ENCODE peak calls at places on chromosomes 12 and 14, in six cellular contexts. A, O, Y, F, S and X are unnamed samples.

GRCh38 chr14:40623641-40624040 is 983.0 kb upstream of the LRFN5 start:
- DNase-seq in O (no peak), Y (no peak), S (no peak), F (no peak), A (no peak), X (no peak)

GRCh38 chr14:89429206-89430091 is 12.4 kb upstream of the FOXN3 start:
- DNase-seq in Y (no peak), S (no peak), A (peak), O (peak), F (no peak), X (peak)

GRCh38 chr12:31629756-31630732 is 29.4 kb upstream of the ETFBKMT start:
- DNase-seq in A (no peak), F (no peak), S (peak), Y (no peak), O (no peak), X (no peak)

GRCh38 chr14:94392510-94392935 is 4.1 kb upstream of the SERPINA1 start:
- DNase-seq in A (peak), S (peak), O (no peak), F (no peak), Y (no peak), X (no peak)

GRCh38 chr12:54463034-54463433 is 10.4 kb downstream of the GTSF1 start:
- DNase-seq in S (peak), A (peak), O (no peak), F (no peak), Y (no peak), X (no peak)

GRCh38 chr14:105180598-105181528 is at the start of gene NUDT14:
- DNase-seq in Y (no peak), F (peak), S (no peak), A (peak), O (peak), X (peak)

GRCh38 chr12:77402726-77403125 is 337.4 kb upstream of the E2F7 start:
- DNase-seq in F (no peak), S (peak), Y (no peak), A (no peak), O (no peak), X (no peak)

GRCh38 chr12:105341010-105341409 is 10.5 kb downstream of the C12orf75 start:
- DNase-seq in Y (no peak), S (peak), F (no peak), O (no peak), A (peak), X (no peak)

GRCh38 chr14:65228436-65228835 is 126.1 kb upstream of the MAX start:
- DNase-seq in F (no peak), O (no peak), S (no peak), A (no peak), Y (no peak), X (no peak)

GRCh38 chr14:75042040-75042439 is 9.2 kb downstream of the MLH3 start:
- DNase-seq in A (no peak), Y (no peak), O (no peak), F (no peak), S (peak), X (peak)

GRCh38 chr14:75343914-75344313 is 65.3 kb downstream of the FOS start:
- DNase-seq in S (peak), O (no peak), F (no peak), A (peak), Y (no peak), X (no peak)

GRCh38 chr14:91138511-91139359 is 24.9 kb downstream of the DGLUCY start:
- DNase-seq in S (peak), O (peak), F (no peak), Y (peak), A (no peak), X (peak)

GRCh38 chr14:105411985-105412767 is 7.5 kb upstream of the MTA1 start:
- DNase-seq in F (no peak), A (no peak), Y (no peak), S (no peak), O (no peak), X (no peak)

GRCh38 chr12:116215021-116215420 is 62.5 kb downstream of the MED13L start:
- DNase-seq in O (no peak), A (no peak), F (no peak), S (no peak), Y (no peak), X (no peak)

GRCh38 chr12:92673756-92674155 is 29.0 kb upstream of the PLEKHG7 start:
- DNase-seq in F (no peak), O (no peak), S (no peak), Y (no peak), A (no peak), X (no peak)

GRCh38 chr12:128817115-128818015 is 6.4 kb downstream of the SLC15A4 start:
- DNase-seq in O (peak), A (no peak), Y (no peak), F (peak), S (peak), X (peak)

GRCh38 chr14:70955543-70956480 is 48.6 kb downstream of the PCNX1 start:
- DNase-seq in O (no peak), Y (no peak), F (no peak), A (peak), S (peak), X (peak)

GRCh38 chr14:78902010-78902623 is 731.9 kb downstream of the NRXN3 start:
- DNase-seq in S (peak), O (no peak), A (peak), Y (peak), F (peak), X (peak)

GRCh38 chr12:130051900-130052299 is 110.4 kb upstream of the FZD10 start:
- DNase-seq in A (no peak), O (no peak), F (no peak), S (no peak), Y (no peak), X (no peak)

GRCh38 chr14:92316937-92317336 is 6.0 kb upstream of the SLC24A4 start:
- DNase-seq in O (no peak), A (no peak), F (no peak), S (no peak), Y (no peak), X (no peak)

GRCh38 chr14:81344461-81345160 is 55.5 kb downstream of the STON2 start:
- DNase-seq in O (no peak), Y (no peak), S (no peak), A (no peak), F (no peak), X (no peak)

GRCh38 chr12:100168562-100168961 is 25.9 kb upstream of the BLTP3B start:
- DNase-seq in S (no peak), A (no peak), O (no peak), F (no peak), Y (no peak), X (no peak)

GRCh38 chr12:64181504-64182291 is 40.4 kb downstream of the KICS2 start:
- DNase-seq in A (peak), S (peak), Y (no peak), O (peak), F (peak), X (peak)

GRCh38 chr12:49588761-49589516 is 16.5 kb downstream of the FAM186B start:
- DNase-seq in Y (no peak), S (peak), O (no peak), F (no peak), A (no peak), X (no peak)

GRCh38 chr14:71423481-71423880 is 508.7 kb upstream of the RGS6 start:
- DNase-seq in O (no peak), F (no peak), A (no peak), S (peak), Y (no peak), X (no peak)

GRCh38 chr14:89681086-89682018 is 264.3 kb upstream of the FOXN3 start:
- DNase-seq in S (no peak), A (no peak), F (no peak), O (no peak), Y (peak), X (no peak)

GRCh38 chr12:20040844-20041243 is 327.5 kb upstream of the PDE3A start:
- DNase-seq in F (no peak), O (no peak), S (no peak), Y (no peak), A (no peak), X (no peak)

GRCh38 chr14:60164717-60165546 is at the start of gene DHRS7:
- DNase-seq in Y (peak), F (peak), A (peak), O (peak), S (peak), X (peak)

GRCh38 chr12:1531654-1532366 is 62.6 kb downstream of the FBXL14 start:
- DNase-seq in S (no peak), A (no peak), O (no peak), F (no peak), Y (no peak), X (no peak)

GRCh38 chr12:91556909-91557308 is 374.3 kb upstream of the DCN start:
- DNase-seq in Y (no peak), S (no peak), F (no peak), O (no peak), A (no peak), X (no peak)

GRCh38 chr14:54555651-54556050 is 11.3 kb upstream of the SAMD4A start:
- DNase-seq in A (no peak), Y (no peak), F (no peak), S (peak), O (no peak), X (no peak)

GRCh38 chr14:105213396-105213795 is 32.3 kb upstream of the NUDT14 start:
- DNase-seq in O (no peak), Y (no peak), F (no peak), A (no peak), S (no peak), X (no peak)

GRCh38 chr14:102916347-102917055 is 6.0 kb upstream of the AMN start:
- DNase-seq in A (no peak), O (no peak), S (no peak), F (no peak), Y (no peak), X (no peak)

GRCh38 chr12:64674367-64674922 is 64.2 kb downstream of the RASSF3 start:
- DNase-seq in O (no peak), F (no peak), Y (no peak), A (no peak), S (no peak), X (no peak)

GRCh38 chr12:55937956-55938355 is 7.0 kb downstream of the DGKA start:
- DNase-seq in Y (no peak), F (no peak), O (no peak), S (no peak), A (peak), X (no peak)

GRCh38 chr12:85278598-85279448 is 1.2 kb upstream of the ALX1 start:
- DNase-seq in O (no peak), Y (no peak), S (no peak), A (no peak), F (no peak), X (no peak)